ENCODE peak calls at places on chromosomes 4 and X, in seven cellular contexts. One of them, this sample, is unnamed.
A peak's percentile ranks its signal among the peaks of the same experiment; 100 is the strongest.

GRCh38 chr4:6601661-6602250 is 26.8 kb downstream of the MAN2B2 start:
- DNase-seq in GM12865: no peak
- DNase-seq in SW480: no peak
- DNase-seq in iris pigment epithelial cell: no peak
- DNase-seq in C1 segment of cervical spinal cord: no peak
- DNase-seq in T-helper 1 cell: no peak
- DNase-seq in fibroblast of the aortic adventitia: no peak
- DNase-seq in this sample: no peak

GRCh38 chr4:56804551-56804950 is 16.9 kb downstream of the SPINK2 start:
- DNase-seq in GM12865: peak; percentile 43
- DNase-seq in SW480: no peak
- DNase-seq in iris pigment epithelial cell: peak; percentile 80
- DNase-seq in C1 segment of cervical spinal cord: no peak
- DNase-seq in T-helper 1 cell: peak; percentile 11
- DNase-seq in fibroblast of the aortic adventitia: no peak
- DNase-seq in this sample: no peak

GRCh38 chrX:10756365-10756915 is 136.1 kb upstream of the MID1 start:
- DNase-seq in GM12865: no peak
- DNase-seq in SW480: peak; percentile 17
- DNase-seq in iris pigment epithelial cell: peak; percentile 85
- DNase-seq in C1 segment of cervical spinal cord: no peak
- DNase-seq in T-helper 1 cell: no peak
- DNase-seq in fibroblast of the aortic adventitia: peak; percentile 88
- DNase-seq in this sample: no peak

GRCh38 chr4:54320826-54321320 is 91.8 kb downstream of the PDGFRA start:
- DNase-seq in GM12865: no peak
- DNase-seq in SW480: no peak
- DNase-seq in iris pigment epithelial cell: no peak
- DNase-seq in C1 segment of cervical spinal cord: no peak
- DNase-seq in T-helper 1 cell: no peak
- DNase-seq in fibroblast of the aortic adventitia: no peak
- DNase-seq in this sample: no peak

GRCh38 chr4:21517460-21517859 is 431.1 kb downstream of the KCNIP4 start:
- DNase-seq in GM12865: no peak
- DNase-seq in SW480: no peak
- DNase-seq in iris pigment epithelial cell: no peak
- DNase-seq in C1 segment of cervical spinal cord: no peak
- DNase-seq in T-helper 1 cell: no peak
- DNase-seq in fibroblast of the aortic adventitia: no peak
- DNase-seq in this sample: no peak

GRCh38 chrX:115494133-115494532 is 66.8 kb upstream of the PLS3 start:
- DNase-seq in GM12865: no peak
- DNase-seq in SW480: peak; percentile 1
- DNase-seq in iris pigment epithelial cell: peak; percentile 15
- DNase-seq in C1 segment of cervical spinal cord: no peak
- DNase-seq in T-helper 1 cell: no peak
- DNase-seq in fibroblast of the aortic adventitia: no peak
- DNase-seq in this sample: no peak

GRCh38 chrX:39311646-39312045 is 510.4 kb downstream of the MID1IP1 start:
- DNase-seq in GM12865: no peak
- DNase-seq in SW480: no peak
- DNase-seq in iris pigment epithelial cell: no peak
- DNase-seq in C1 segment of cervical spinal cord: no peak
- DNase-seq in T-helper 1 cell: no peak
- DNase-seq in fibroblast of the aortic adventitia: no peak
- DNase-seq in this sample: no peak

GRCh38 chr4:74962584-74962983 is 29.7 kb downstream of the PARM1 start:
- DNase-seq in GM12865: no peak
- DNase-seq in SW480: no peak
- DNase-seq in iris pigment epithelial cell: no peak
- DNase-seq in C1 segment of cervical spinal cord: no peak
- DNase-seq in T-helper 1 cell: no peak
- DNase-seq in fibroblast of the aortic adventitia: no peak
- DNase-seq in this sample: no peak

GRCh38 chr4:140756292-140757219 is at the start of gene TBC1D9:
- DNase-seq in GM12865: peak; percentile 67
- DNase-seq in SW480: peak; percentile 89
- DNase-seq in iris pigment epithelial cell: peak; percentile 71
- DNase-seq in C1 segment of cervical spinal cord: peak; percentile 50
- DNase-seq in T-helper 1 cell: no peak
- DNase-seq in fibroblast of the aortic adventitia: peak; percentile 75
- DNase-seq in this sample: no peak

GRCh38 chrX:71166461-71166860 is 21.8 kb downstream of the NLGN3 start:
- DNase-seq in GM12865: no peak
- DNase-seq in SW480: no peak
- DNase-seq in iris pigment epithelial cell: no peak
- DNase-seq in C1 segment of cervical spinal cord: no peak
- DNase-seq in T-helper 1 cell: no peak
- DNase-seq in fibroblast of the aortic adventitia: no peak
- DNase-seq in this sample: no peak

GRCh38 chrX:150258463-150259430 is 104.4 kb upstream of the MAMLD1 start:
- DNase-seq in GM12865: no peak
- DNase-seq in SW480: no peak
- DNase-seq in iris pigment epithelial cell: no peak
- DNase-seq in C1 segment of cervical spinal cord: no peak
- DNase-seq in T-helper 1 cell: no peak
- DNase-seq in fibroblast of the aortic adventitia: peak; percentile 30
- DNase-seq in this sample: no peak

GRCh38 chr4:139975830-139976272 is 178.1 kb downstream of the MAML3 start:
- DNase-seq in GM12865: peak; percentile 14
- DNase-seq in SW480: no peak
- DNase-seq in iris pigment epithelial cell: peak; percentile 70
- DNase-seq in C1 segment of cervical spinal cord: no peak
- DNase-seq in T-helper 1 cell: no peak
- DNase-seq in fibroblast of the aortic adventitia: peak; percentile 72
- DNase-seq in this sample: no peak

GRCh38 chr4:169096221-169096620 is 86.2 kb upstream of the CBR4 start:
- DNase-seq in GM12865: no peak
- DNase-seq in SW480: no peak
- DNase-seq in iris pigment epithelial cell: no peak
- DNase-seq in C1 segment of cervical spinal cord: no peak
- DNase-seq in T-helper 1 cell: no peak
- DNase-seq in fibroblast of the aortic adventitia: no peak
- DNase-seq in this sample: no peak

GRCh38 chr4:793941-794621 is 31.8 kb downstream of the CPLX1 start:
- DNase-seq in GM12865: peak; percentile 69
- DNase-seq in SW480: no peak
- DNase-seq in iris pigment epithelial cell: peak; percentile 41
- DNase-seq in C1 segment of cervical spinal cord: no peak
- DNase-seq in T-helper 1 cell: no peak
- DNase-seq in fibroblast of the aortic adventitia: no peak
- DNase-seq in this sample: no peak

GRCh38 chr4:175215657-175216056 is 297.5 kb downstream of the ADAM29 start:
- DNase-seq in GM12865: no peak
- DNase-seq in SW480: no peak
- DNase-seq in iris pigment epithelial cell: no peak
- DNase-seq in C1 segment of cervical spinal cord: no peak
- DNase-seq in T-helper 1 cell: no peak
- DNase-seq in fibroblast of the aortic adventitia: no peak
- DNase-seq in this sample: no peak

GRCh38 chr4:123696712-123697111 is 300.1 kb downstream of the SPRY1 start:
- DNase-seq in GM12865: no peak
- DNase-seq in SW480: no peak
- DNase-seq in iris pigment epithelial cell: no peak
- DNase-seq in C1 segment of cervical spinal cord: no peak
- DNase-seq in T-helper 1 cell: no peak
- DNase-seq in fibroblast of the aortic adventitia: no peak
- DNase-seq in this sample: no peak

GRCh38 chrX:39519566-39520301 is 578.0 kb downstream of the BCOR start:
- DNase-seq in GM12865: no peak
- DNase-seq in SW480: no peak
- DNase-seq in iris pigment epithelial cell: no peak
- DNase-seq in C1 segment of cervical spinal cord: no peak
- DNase-seq in T-helper 1 cell: no peak
- DNase-seq in fibroblast of the aortic adventitia: no peak
- DNase-seq in this sample: no peak

GRCh38 chrX:114626323-114626722 is 42.4 kb downstream of the HTR2C start:
- DNase-seq in GM12865: peak; percentile 9
- DNase-seq in SW480: peak; percentile 5
- DNase-seq in iris pigment epithelial cell: peak; percentile 17
- DNase-seq in C1 segment of cervical spinal cord: no peak
- DNase-seq in T-helper 1 cell: no peak
- DNase-seq in fibroblast of the aortic adventitia: peak; percentile 50
- DNase-seq in this sample: no peak